ENCODE peak calls at places on chromosomes 6 and 20, in five cellular contexts. Z is mesenchymal stem cell, K is IMR-90, B is H9, Y is H1. T is an unnamed sample.

GRCh38 chr6:42021847-42022754 is 28.2 kb upstream of the TAF8 start:
- DNase-seq in Y (no peak), Z (no peak), B (no peak), K (no peak), T (no peak)

GRCh38 chr6:53646606-53647005 is 18.9 kb downstream of the KLHL31 start:
- DNase-seq in K (no peak), Z (no peak), B (no peak), Y (no peak), T (no peak)

GRCh38 chr6:32903952-32904351 is 36.9 kb downstream of the HLA-DMB start:
- DNase-seq in Z (no peak), K (no peak), B (no peak), Y (no peak), T (no peak)

GRCh38 chr6:142903806-142904205 is 41.2 kb downstream of the HIVEP2 start:
- DNase-seq in B (no peak), Y (no peak), Z (peak; percentile 43), K (peak; percentile 66), T (no peak)

GRCh38 chr20:17655865-17656489 is 26.1 kb downstream of the RRBP1 start:
- DNase-seq in Y (no peak), B (peak; percentile 62), Z (no peak), K (peak; percentile 67), T (no peak)

GRCh38 chr6:162620067-162620466 is 107.5 kb downstream of the PRKN start:
- DNase-seq in Z (no peak), Y (no peak), K (no peak), B (no peak), T (no peak)

GRCh38 chr20:57398231-57398821 is 7.1 kb downstream of the RBM38 start:
- DNase-seq in Z (no peak), B (no peak), Y (no peak), K (no peak), T (no peak)

GRCh38 chr20:19966840-19967239 is 50.3 kb upstream of the NAA20 start:
- DNase-seq in B (no peak), K (no peak), Y (no peak), Z (no peak), T (no peak)

GRCh38 chr6:167576050-167576741 is 250.5 kb upstream of the AFDN start:
- DNase-seq in Z (no peak), Y (no peak), K (no peak), B (no peak), T (no peak)

GRCh38 chr20:26218301-26218700 is 521.6 kb upstream of the ZNF337 start:
- DNase-seq in Z (no peak), K (peak; percentile 5), Y (no peak), B (no peak), T (no peak)

GRCh38 chr6:110198561-110198960 is 18.3 kb downstream of the CDC40 start:
- DNase-seq in K (no peak), Z (no peak), B (no peak), Y (no peak), T (no peak)

GRCh38 chr6:88361298-88361697 is 195.2 kb upstream of the CNR1 start:
- DNase-seq in B (no peak), Z (no peak), Y (no peak), K (no peak), T (no peak)

GRCh38 chr6:131410785-131411184 is 162.2 kb upstream of the ARG1 start:
- DNase-seq in K (no peak), B (no peak), Y (no peak), Z (no peak), T (no peak)

GRCh38 chr6:88220493-88220892 is 54.3 kb upstream of the CNR1 start:
- DNase-seq in B (no peak), K (no peak), Y (no peak), Z (peak; percentile 2), T (no peak)

GRCh38 chr6:108068618-108069017 is 5.9 kb downstream of the OSTM1 start:
- DNase-seq in Y (no peak), Z (no peak), K (no peak), B (no peak), T (no peak)

GRCh38 chr20:43188234-43188653 is 1.5 kb downstream of the PTPRT start:
- DNase-seq in B (no peak), K (no peak), Z (no peak), Y (peak; percentile 49), T (no peak)

GRCh38 chr20:3166338-3166912 is 6.8 kb upstream of the FASTKD5 start:
- DNase-seq in Z (no peak), Y (no peak), B (no peak), K (no peak), T (no peak)

GRCh38 chr6:3345836-3346235 is 87.1 kb downstream of the PSMG4 start:
- DNase-seq in B (no peak), K (no peak), Y (no peak), Z (no peak), T (no peak)

GRCh38 chr20:53152228-53152627 is 180.1 kb downstream of the TSHZ2 start:
- DNase-seq in B (no peak), Z (no peak), Y (no peak), K (no peak), T (no peak)

GRCh38 chr6:86723729-86724128 is 213.6 kb upstream of the HTR1E start:
- DNase-seq in Y (no peak), B (no peak), Z (peak; percentile 3), K (no peak), T (no peak)

GRCh38 chr6:50520325-50520724 is 193.0 kb upstream of the TFAP2D start:
- DNase-seq in K (no peak), Y (no peak), Z (no peak), B (no peak), T (no peak)

GRCh38 chr6:3405182-3405518 is 51.7 kb downstream of the SLC22A23 start:
- DNase-seq in B (no peak), Y (no peak), Z (no peak), K (no peak), T (no peak)

GRCh38 chr6:139369068-139369467 is 5.4 kb downstream of the CITED2 start:
- DNase-seq in B (peak; percentile 33), K (no peak), Y (no peak), Z (peak; percentile 36), T (peak; percentile 79)

GRCh38 chr6:135939216-135939610 is 87.7 kb downstream of the PDE7B start:
- DNase-seq in K (no peak), Y (no peak), Z (no peak), B (no peak), T (no peak)

GRCh38 chr20:57013741-57014140 is 252.7 kb downstream of the BMP7 start:
- DNase-seq in B (peak; percentile 81), K (no peak), Z (no peak), Y (peak; percentile 71), T (peak; percentile 59)

GRCh38 chr20:47249913-47250312 is 106.6 kb downstream of the ZMYND8 start:
- DNase-seq in Y (no peak), B (no peak), K (no peak), Z (no peak), T (no peak)

GRCh38 chr6:110522427-110522826 is 46.0 kb upstream of the SLC22A16 start:
- DNase-seq in Z (no peak), Y (no peak), B (no peak), K (no peak), T (no peak)

GRCh38 chr6:123945386-123945785 is 141.7 kb downstream of the NKAIN2 start:
- DNase-seq in B (no peak), K (no peak), Z (no peak), Y (no peak), T (no peak)

GRCh38 chr6:133973109-133973971 is 20.3 kb downstream of the TBPL1 start:
- DNase-seq in B (no peak), K (peak; percentile 72), Y (no peak), Z (peak; percentile 67), T (peak; percentile 48)

GRCh38 chr6:113140721-113141120 is 716.4 kb upstream of the MARCKS start:
- DNase-seq in Y (no peak), K (no peak), B (no peak), Z (no peak), T (no peak)

GRCh38 chr6:22079788-22080187 is 217.0 kb downstream of the PRL start:
- DNase-seq in Z (no peak), K (peak; percentile 78), B (no peak), Y (no peak), T (no peak)

GRCh38 chr6:14396826-14397517 is 279.4 kb downstream of the CD83 start:
- DNase-seq in Z (no peak), B (peak; percentile 95), K (peak; percentile 86), Y (peak; percentile 91), T (no peak)

GRCh38 chr6:28141500-28142329 is at the start of gene ZKSCAN8:
- DNase-seq in B (peak; percentile 97), Z (peak; percentile 85), Y (peak; percentile 90), K (peak; percentile 86), T (peak; percentile 89)
- H4K8ac ChIP-seq in B (no peak within 1 kb of the TSS), Z (peak within 1 kb of the TSS; percentile 96), Y (peak within 1 kb of the TSS; percentile 93), K (peak within 1 kb of the TSS; percentile 56), T (no peak within 1 kb of the TSS)

DNA sequence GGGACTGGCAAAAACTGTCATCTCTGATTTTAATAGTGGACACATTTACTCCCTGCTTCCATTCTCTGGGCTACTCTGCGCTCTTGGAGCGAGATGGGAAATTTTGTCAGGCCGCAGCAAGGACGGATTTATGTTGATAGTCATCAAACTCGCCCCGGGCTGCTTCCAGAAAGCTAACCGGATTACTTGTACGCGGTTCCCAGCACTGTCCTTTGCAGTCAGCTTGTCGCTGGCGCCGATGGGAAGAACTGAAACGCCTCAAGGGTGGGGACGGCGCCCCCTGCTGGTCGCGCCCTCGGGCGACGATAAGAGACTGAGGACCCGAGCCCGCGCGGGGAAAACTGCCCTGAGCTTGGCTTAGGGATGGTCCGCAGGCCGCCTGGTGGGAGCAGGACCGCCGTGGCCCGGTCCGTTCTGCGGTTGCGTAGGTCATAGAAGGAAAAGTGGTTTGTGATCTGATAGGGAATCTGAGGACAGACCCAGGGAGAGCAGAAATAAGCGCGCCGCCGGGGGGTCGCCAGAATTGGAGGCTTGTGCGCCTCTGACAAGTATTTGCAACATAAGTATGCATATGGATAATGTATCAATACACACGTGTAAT is 984 bp upstream of the ABT1 start:
- DNase-seq in B (peak; percentile 94), K (peak; percentile 84), Z (peak; percentile 90), Y (peak; percentile 96), T (peak; percentile 91)
- H4K8ac ChIP-seq in B (no peak overlapping the region), K (peak overlapping the region; percentile 69), Z (peak overlapping the region; percentile 76), Y (no peak overlapping the region), T (no peak overlapping the region)

DNA sequence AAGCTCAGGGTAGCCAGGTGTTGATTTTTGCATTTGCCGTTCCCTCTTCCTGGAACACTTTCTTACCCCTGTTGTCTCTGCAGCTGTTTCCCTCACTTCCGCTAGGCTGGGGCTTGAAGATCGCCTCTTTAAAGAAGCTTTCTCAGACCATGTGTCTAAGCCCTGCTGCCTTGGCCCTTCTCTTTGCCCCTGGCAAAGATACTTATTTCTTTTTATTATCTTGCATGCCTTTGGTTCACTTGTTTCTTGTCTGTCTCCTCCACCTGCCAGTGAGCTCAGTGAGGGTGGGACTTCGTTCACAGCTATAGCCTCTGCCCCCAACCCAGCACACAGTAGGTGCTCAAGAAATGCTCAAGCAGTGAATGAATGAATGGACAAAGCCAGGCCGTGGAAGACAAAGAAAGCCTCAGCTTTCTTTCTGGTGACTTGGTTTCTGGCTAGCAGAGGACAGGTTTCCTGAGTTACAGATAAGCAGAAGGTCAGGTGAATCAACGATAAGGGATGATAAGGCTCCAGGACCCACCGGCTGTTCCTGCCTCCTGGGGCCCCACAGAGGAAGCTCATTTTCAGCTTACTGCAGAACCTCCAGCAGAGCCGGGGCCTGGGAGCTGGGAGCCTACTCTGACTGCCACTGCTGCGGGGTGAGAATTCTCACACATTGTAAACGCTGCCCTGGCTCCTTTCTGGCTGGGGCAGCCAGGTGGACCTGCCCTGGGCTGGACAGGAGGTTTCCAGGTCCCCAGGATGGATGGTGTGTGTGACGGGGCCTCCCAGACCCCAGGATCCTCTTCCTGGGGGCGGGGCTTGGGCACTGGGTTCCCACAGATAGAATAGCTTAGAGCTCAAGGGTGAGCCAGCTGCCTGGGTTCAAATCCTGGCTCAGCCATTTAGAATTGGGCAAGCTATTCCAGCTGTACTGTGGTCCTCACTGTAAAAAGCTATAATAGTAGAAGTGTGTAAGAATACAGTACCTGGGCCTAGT is 29.8 kb downstream of the SNAI1 start:
- DNase-seq in Y (no peak), Z (no peak), K (no peak), B (no peak), T (no peak)
- H4K8ac ChIP-seq in Y (no peak overlapping the region), Z (no peak overlapping the region), K (no peak overlapping the region), B (no peak overlapping the region), T (no peak overlapping the region)

GRCh38 chr20:50655325-50655880 is 35.9 kb downstream of the RIPOR3 start:
- DNase-seq in K (peak; percentile 88), Z (peak; percentile 92), B (no peak), Y (no peak), T (no peak)
- H4K8ac ChIP-seq in K (peak overlapping the region; percentile 37), Z (peak overlapping the region; percentile 97), B (no peak overlapping the region), Y (no peak overlapping the region), T (no peak overlapping the region)

T was measured in neuronal stem cell.